ENCODE peak calls at places on chromosomes 5 and 9, in seven cellular contexts. J is fibroblast of the aortic adventitia, E is A549, B is heart right ventricle, M is HCT116, G is lower leg skin, A is dorsolateral prefrontal cortex. Y is an unnamed sample.

GRCh38 chr9:130226112-130226511 is 39.4 kb upstream of the HMCN2 start:
- DNase-seq in B (no peak), M (no peak), E (no peak), J (no peak), G (no peak), A (no peak), Y (no peak)

GRCh38 chr5:175712313-175712680 is 54.4 kb downstream of the HRH2 start:
- DNase-seq in B (no peak), G (peak; percentile 49), J (no peak), E (no peak), A (no peak), M (no peak), Y (no peak)

GRCh38 chr9:134301387-134302129 is 24.7 kb upstream of the RXRA start:
- DNase-seq in A (no peak), E (no peak), G (no peak), B (no peak), J (no peak), M (no peak), Y (peak; percentile 12)

GRCh38 chr5:142298789-142299188 is 26.0 kb downstream of the SPRY4 start:
- DNase-seq in M (no peak), A (no peak), G (no peak), J (no peak), E (no peak), B (no peak), Y (no peak)

GRCh38 chr5:133792683-133793082 is 175.7 kb downstream of the C5orf15 start:
- DNase-seq in M (no peak), A (no peak), E (no peak), G (peak; percentile 45), B (no peak), J (no peak), Y (no peak)

GRCh38 chr9:84851935-84852585 is 182.5 kb downstream of the NTRK2 start:
- DNase-seq in A (no peak), B (peak; percentile 66), E (peak; percentile 49), M (peak; percentile 68), G (no peak), J (peak; percentile 75), Y (no peak)

GRCh38 chr5:139749242-139749641 is 46.4 kb upstream of the PSD2 start:
- DNase-seq in A (no peak), B (no peak), G (no peak), J (peak; percentile 28), M (no peak), E (no peak), Y (no peak)

GRCh38 chr9:33794560-33794959 is 801 bp upstream of the PRSS3 start:
- DNase-seq in A (no peak), E (no peak), B (no peak), J (no peak), G (no peak), M (no peak), Y (no peak)

GRCh38 chr5:24162343-24162742 is 482.4 kb downstream of the CDH10 start:
- DNase-seq in B (no peak), E (no peak), J (no peak), M (no peak), A (no peak), G (no peak), Y (no peak)

GRCh38 chr9:127862075-127863011 is 7.9 kb upstream of the ENG start:
- DNase-seq in A (no peak), G (peak; percentile 93), E (no peak), M (no peak), J (no peak), B (peak; percentile 93), Y (no peak)

GRCh38 chr9:20409321-20410092 is 212.8 kb downstream of the MLLT3 start:
- DNase-seq in B (no peak), M (no peak), A (no peak), E (no peak), J (no peak), G (no peak), Y (no peak)

GRCh38 chr9:75185585-75186170 is 97.4 kb downstream of the OSTF1 start:
- DNase-seq in M (peak; percentile 38), G (no peak), J (peak; percentile 18), E (peak; percentile 29), B (no peak), A (no peak), Y (peak; percentile 72)

GRCh38 chr5:125083932-125084331 is 337.5 kb upstream of the ZNF608 start:
- DNase-seq in B (no peak), J (peak; percentile 92), M (no peak), A (no peak), E (no peak), G (no peak), Y (no peak)

GRCh38 chr5:5705010-5705409 is 282.5 kb downstream of the ICE1 start:
- DNase-seq in A (no peak), M (no peak), B (no peak), E (no peak), G (no peak), J (no peak), Y (no peak)

GRCh38 chr9:84573098-84573497 is 96.4 kb upstream of the NTRK2 start:
- DNase-seq in M (no peak), B (no peak), J (no peak), G (no peak), A (no peak), E (no peak), Y (no peak)

GRCh38 chr5:128536861-128537305 is 1.2 kb downstream of the FBN2 start:
- DNase-seq in G (no peak), E (no peak), J (no peak), B (no peak), M (no peak), A (no peak), Y (no peak)

GRCh38 chr9:125820100-125820804 is 73.1 kb downstream of the PBX3 start:
- DNase-seq in G (no peak), M (no peak), B (no peak), A (no peak), E (no peak), J (peak; percentile 44), Y (no peak)

GRCh38 chr5:10202089-10202753 is 47.5 kb downstream of the ATPSCKMT start:
- DNase-seq in A (no peak), E (no peak), G (no peak), J (no peak), M (no peak), B (no peak), Y (no peak)

GRCh38 chr5:11890777-11891176 is 13.5 kb downstream of the CTNND2 start:
- DNase-seq in A (no peak), M (no peak), B (no peak), J (no peak), E (no peak), G (no peak), Y (no peak)

GRCh38 chr5:956941-957729 is 51.5 kb upstream of the NKD2 start:
- DNase-seq in B (peak; percentile 5), J (peak; percentile 95), A (no peak), E (peak; percentile 46), G (peak; percentile 84), M (no peak), Y (no peak)

GRCh38 chr5:155013526-155013925 is at the start of gene KIF4B:
- DNase-seq in A (no peak), B (no peak), M (no peak), G (no peak), J (no peak), E (no peak), Y (no peak)
- TF ChIP-seq CTCF in A (no peak), B (no peak), M (no peak), G (no peak), J (no peak), E (no peak), Y (no peak)

GRCh38 chr9:136114606-136115005 is 4.1 kb downstream of the TMEM250 start:
- DNase-seq in B (no peak), G (no peak), E (no peak), M (no peak), A (no peak), J (no peak), Y (no peak)

GRCh38 chr9:136117291-136118060 is 1.2 kb downstream of the TMEM250 start:
- DNase-seq in M (no peak), G (no peak), B (peak; percentile 74), A (no peak), J (peak; percentile 29), E (no peak), Y (no peak)

GRCh38 chr9:136116360-136117098 is 2.1 kb downstream of the TMEM250 start:
- DNase-seq in J (no peak), M (no peak), B (no peak), G (no peak), E (no peak), A (no peak), Y (no peak)

GRCh38 chr9:136115206-136115605 is 3.5 kb downstream of the TMEM250 start:
- DNase-seq in B (no peak), G (no peak), M (no peak), E (no peak), A (no peak), J (no peak), Y (no peak)

DNA sequence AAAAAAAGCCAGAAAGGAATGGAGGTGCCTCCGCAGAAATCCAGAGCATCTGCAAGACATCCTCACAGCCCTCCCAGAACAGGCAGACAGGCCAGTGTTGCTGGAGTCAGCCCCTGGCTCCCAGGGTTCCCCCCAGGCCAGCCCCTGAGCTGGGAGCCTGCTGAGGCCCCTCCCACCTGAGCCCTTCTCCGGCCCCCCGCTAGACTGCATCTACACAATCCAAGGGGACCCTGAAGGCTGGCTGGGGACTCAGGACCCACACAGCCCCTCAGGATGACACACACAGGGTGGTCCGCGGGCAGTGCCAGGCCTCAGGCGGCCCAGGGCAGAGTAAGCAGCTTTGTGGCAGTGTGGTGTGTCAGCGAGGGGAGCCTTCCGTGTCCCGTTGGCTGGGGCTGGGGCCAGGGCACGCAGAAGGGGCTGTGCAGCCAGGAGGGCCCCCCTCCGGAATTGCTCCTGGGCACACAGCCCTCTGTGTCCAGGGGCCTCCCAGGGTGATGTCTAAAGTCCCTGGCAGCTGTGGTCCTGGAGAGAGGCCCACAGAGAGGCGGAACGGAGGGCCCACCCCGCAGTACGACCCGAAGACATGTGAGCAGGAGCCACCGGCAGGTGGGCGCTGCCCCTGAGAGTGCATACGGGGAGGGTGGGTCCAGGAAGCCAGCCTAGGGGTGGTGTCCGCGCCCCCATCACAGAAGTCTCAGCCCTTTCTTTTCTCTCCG is 2.9 kb downstream of the TMEM250 start:
- DNase-seq in G (no peak), J (no peak), M (no peak), E (no peak), A (no peak), B (no peak), Y (no peak)
- TF ChIP-seq CTCF in G (no peak), J (no peak), M (no peak), E (no peak), A (no peak), B (no peak), Y (no peak)

GRCh38 chr5:172219296-172219695 is 25.3 kb downstream of the EFCAB9 start:
- DNase-seq in B (no peak), J (no peak), A (no peak), E (no peak), M (no peak), G (no peak), Y (no peak)
- TF ChIP-seq CTCF in B (no peak), J (no peak), A (no peak), E (no peak), M (no peak), G (no peak), Y (no peak)

DNA sequence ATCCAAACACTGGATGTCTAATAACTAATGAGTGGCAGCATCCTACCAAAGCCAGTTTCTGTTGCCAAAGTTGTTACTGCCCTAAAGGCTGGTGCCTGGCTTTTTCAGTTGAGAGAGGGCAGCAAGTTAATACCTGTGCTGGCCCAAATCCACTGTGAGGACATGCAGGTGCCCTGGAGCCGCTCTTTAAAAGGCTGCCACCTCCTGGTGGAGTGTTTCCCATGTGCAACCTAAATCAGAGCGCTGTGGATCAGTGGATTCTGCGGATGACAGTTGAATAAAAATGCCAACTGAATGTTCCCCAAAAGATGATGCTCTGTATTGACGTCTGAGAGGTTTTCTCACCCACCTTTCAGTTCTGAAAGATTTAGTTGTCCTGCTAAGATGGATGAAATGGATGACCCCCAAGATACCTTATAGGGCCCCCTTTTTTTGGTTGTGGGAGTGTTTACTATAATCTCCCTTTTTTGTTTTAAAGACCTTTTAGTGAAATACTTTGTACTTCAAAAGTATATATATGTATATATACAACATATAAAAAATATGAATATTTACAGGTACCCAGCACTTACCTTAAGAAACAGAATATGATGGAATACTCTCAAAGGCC is 146.4 kb downstream of the EGFLAM start:
- DNase-seq in B (no peak), J (no peak), M (peak; percentile 37), G (peak; percentile 45), E (no peak), A (no peak), Y (no peak)
- TF ChIP-seq CTCF in B (peak; percentile 36), J (peak; percentile 2), M (peak; percentile 62), G (no peak), E (no peak), A (no peak), Y (no peak)